ENCODE peak calls at places on chromosomes 4 and X, in ten cellular contexts. B is right atrium auricular region, X is GM23248, R is H9, E is aorta, V is ovary, K is upper lobe of right lung, O is Peyer's patch, U is body of pancreas, J is transverse colon. M is an unnamed sample. For H3K4me1, the result is how much of the 10 kb centered on the place peaks cover.

GRCh38 chrX:50045808-50046207 is 123.4 kb downstream of the CLCN5 start:
- DNase-seq in B (no peak), X (no peak), R (no peak), E (no peak), V (no peak), K (no peak), O (no peak), U (no peak), J (no peak), M (no peak)

GRCh38 chrX:16573781-16574180 is 76.2 kb upstream of the S100G start:
- DNase-seq in B (no peak), X (peak), R (no peak), E (no peak), V (no peak), K (no peak), O (no peak), U (no peak), J (no peak), M (peak)

GRCh38 chr4:112252234-112252633 is 20.6 kb downstream of the AP1AR start:
- DNase-seq in B (no peak), X (no peak), R (no peak), E (no peak), V (no peak), K (no peak), O (no peak), U (no peak), J (no peak), M (no peak)

GRCh38 chr4:5141802-5142201 is 90.5 kb downstream of the STK32B start:
- DNase-seq in B (no peak), X (no peak), R (no peak), E (no peak), V (no peak), K (no peak), O (no peak), U (no peak), J (no peak), M (no peak)

GRCh38 chr4:106010761-106011160 is 115.5 kb downstream of the NPNT start:
- DNase-seq in B (no peak), X (no peak), R (no peak), E (no peak), V (no peak), K (no peak), O (no peak), U (no peak), J (no peak), M (no peak)

GRCh38 chr4:23135792-23136645 is 443.3 kb downstream of the GBA3 start:
- DNase-seq in B (no peak), X (peak), R (no peak), E (no peak), V (no peak), K (no peak), O (no peak), U (peak), J (no peak), M (peak)

GRCh38 chrX:74520291-74520690 is 94.1 kb downstream of the RLIM start:
- DNase-seq in B (peak), X (peak), R (no peak), E (no peak), V (no peak), K (no peak), O (no peak), U (no peak), J (no peak), M (no peak)

GRCh38 chr4:46931981-46932380 is 22.9 kb upstream of the COX7B2 start:
- DNase-seq in B (no peak), X (peak), R (peak), E (peak), V (no peak), K (no peak), O (no peak), U (peak), J (peak), M (peak)

GRCh38 chrX:114797494-114797893 is 213.6 kb downstream of the HTR2C start:
- DNase-seq in B (no peak), X (no peak), R (no peak), E (no peak), V (no peak), K (no peak), O (no peak), U (no peak), J (no peak), M (no peak)

GRCh38 chr4:102139132-102139573 is 206.1 kb downstream of the SLC39A8 start:
- DNase-seq in B (no peak), X (peak), R (no peak), E (no peak), V (no peak), K (no peak), O (no peak), U (no peak), J (no peak), M (no peak)

GRCh38 chrX:100445593-100445992 is 35.5 kb upstream of the PCDH19 start:
- DNase-seq in B (no peak), X (no peak), R (no peak), E (no peak), V (no peak), K (no peak), O (no peak), U (no peak), J (no peak), M (no peak)

GRCh38 chr4:5839751-5840674 is 52.9 kb downstream of the CRMP1 start:
- DNase-seq in B (peak), X (peak), R (no peak), E (peak), V (peak), K (no peak), O (no peak), U (peak), J (peak), M (peak)

GRCh38 chr4:77126844-77127614 is 30.0 kb upstream of the CCNG2 start:
- DNase-seq in B (no peak), X (no peak), R (no peak), E (no peak), V (no peak), K (no peak), O (no peak), U (no peak), J (no peak), M (no peak)

GRCh38 chr4:98605216-98605615 is 53.2 kb downstream of the TSPAN5 start:
- DNase-seq in B (no peak), X (peak), R (no peak), E (no peak), V (no peak), K (no peak), O (no peak), U (no peak), J (no peak), M (no peak)

GRCh38 chr4:179766938-179767337 is 2324.7 kb upstream of the AGA start:
- DNase-seq in B (no peak), X (no peak), R (no peak), E (no peak), V (no peak), K (no peak), O (no peak), U (no peak), J (no peak), M (peak)

GRCh38 chr4:48116582-48116981 is 17.5 kb downstream of the TXK start:
- DNase-seq in B (no peak), X (no peak), R (peak), E (no peak), V (no peak), K (no peak), O (no peak), U (no peak), J (no peak), M (no peak)

GRCh38 chrX:151239748-151240147 is 63.4 kb downstream of the GPR50 start:
- DNase-seq in B (no peak), X (no peak), R (peak), E (no peak), V (no peak), K (no peak), O (no peak), U (no peak), J (no peak), M (no peak)

GRCh38 chrX:455199-455598 is 68.5 kb upstream of the PPP2R3B start:
- DNase-seq in B (no peak), X (no peak), R (no peak), E (no peak), V (no peak), K (no peak), O (no peak), U (no peak), J (no peak), M (no peak)

GRCh38 chr4:108111781-108112180 is 57.0 kb downstream of the LEF1 start:
- DNase-seq in B (no peak), X (no peak), R (no peak), E (no peak), V (no peak), K (no peak), O (no peak), U (no peak), J (no peak), M (no peak)
- H3K4me1 ChIP-seq in B (under half), X (under half), R (under half), E (under half), V (under half), K (under half), O (under half), U (under half), J (under half), M (under half)

DNA sequence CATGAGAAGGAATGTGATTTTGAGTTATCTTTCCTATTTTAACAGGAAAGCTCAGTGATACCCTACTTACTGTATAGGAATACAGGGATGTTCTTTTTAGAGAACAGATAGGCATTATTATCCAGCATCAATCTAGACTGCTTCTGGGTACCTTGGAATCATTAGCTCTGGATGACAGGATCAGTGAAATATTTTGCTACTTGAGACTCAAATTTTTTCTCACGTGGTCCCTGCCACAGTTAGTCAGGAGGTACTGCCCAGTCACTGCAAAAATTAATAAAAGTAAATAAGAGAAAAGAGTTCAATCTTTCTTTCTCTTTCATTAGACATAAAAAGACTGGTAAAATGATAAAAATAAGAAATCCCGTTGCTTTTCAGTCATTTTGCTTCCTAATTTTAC is 5.5 kb downstream of the ZNF827 start:
- DNase-seq in B (no peak), X (peak), R (no peak), E (no peak), V (no peak), K (no peak), O (no peak), U (no peak), J (no peak), M (no peak)
- H3K4me1 ChIP-seq in B (under half), X (under half), R (under half), E (under half), V (under half), K (under half), O (under half), U (under half), J (under half), M (under half)

DNA sequence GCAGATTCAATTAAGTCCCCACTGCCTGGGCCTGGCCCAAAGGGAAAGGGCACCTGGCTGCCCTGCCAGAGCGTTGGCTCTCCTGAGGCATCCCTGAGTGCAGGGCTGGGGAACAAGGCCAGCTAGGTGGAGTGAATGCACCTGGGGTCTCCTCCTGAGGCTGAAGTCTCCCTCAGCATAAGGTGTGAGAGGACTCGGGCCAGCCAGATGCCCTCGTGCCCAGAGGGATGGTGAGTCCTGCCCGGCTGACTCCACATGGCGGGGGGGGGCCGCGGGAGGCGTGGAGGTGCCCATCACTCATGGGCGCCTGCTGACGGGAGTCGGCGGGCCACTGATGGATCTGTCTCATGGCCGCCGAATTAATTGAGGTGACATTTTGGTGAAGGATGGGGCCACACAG is 87.8 kb downstream of the GATB start:
- DNase-seq in B (no peak), X (no peak), R (no peak), E (no peak), V (no peak), K (no peak), O (no peak), U (no peak), J (no peak), M (no peak)
- H3K4me1 ChIP-seq in B (under half), X (under half), R (under half), E (under half), V (under half), K (under half), O (under half), U (under half), J (under half), M (under half)

GRCh38 chr4:2850966-2851782 is 7.5 kb downstream of the ADD1 start:
- DNase-seq in B (no peak), X (peak), R (no peak), E (no peak), V (no peak), K (no peak), O (no peak), U (no peak), J (no peak), M (no peak)
- H3K4me1 ChIP-seq in B (half or more), X (under half), R (under half), E (under half), V (under half), K (half or more), O (half or more), U (half or more), J (under half), M (under half)

GRCh38 chr4:118948545-118949144 is 60.0 kb downstream of the SYNPO2 start:
- DNase-seq in B (no peak), X (peak), R (no peak), E (no peak), V (no peak), K (no peak), O (no peak), U (no peak), J (no peak), M (peak)
- H3K4me1 ChIP-seq in B (under half), X (under half), R (under half), E (under half), V (under half), K (under half), O (under half), U (under half), J (under half), M (under half)

M was measured in A673.